ENCODE peak calls at places on chromosome 1, in four cellular contexts. One of them, this sample, is unnamed.

GRCh38 chr1:154360288-154360687 is 35.0 kb downstream of the ATP8B2 start:
- DNase-seq in EL: no peak
- DNase-seq in mucosa of descending colon: no peak
- DNase-seq in COR-L47: no peak
- DNase-seq in this sample: no peak

GRCh38 chr1:23980725-23981063 is 567 bp upstream of the SRSF10 start:
- DNase-seq in EL: peak; percentile 72
- DNase-seq in COR-L47: no peak
- DNase-seq in mucosa of descending colon: peak; percentile 43
- DNase-seq in this sample: no peak

GRCh38 chr1:227728059-227728891 is 6.8 kb downstream of the JMJD4 start:
- DNase-seq in mucosa of descending colon: peak; percentile 89
- DNase-seq in COR-L47: peak; percentile 48
- DNase-seq in EL: peak; percentile 67
- DNase-seq in this sample: peak; percentile 87

GRCh38 chr1:30310966-30311742 is 412.2 kb downstream of the MATN1 start:
- DNase-seq in mucosa of descending colon: no peak
- DNase-seq in EL: no peak
- DNase-seq in COR-L47: no peak
- DNase-seq in this sample: no peak

GRCh38 chr1:11070876-11071275 is 11.1 kb upstream of the SRM start:
- DNase-seq in COR-L47: no peak
- DNase-seq in EL: no peak
- DNase-seq in mucosa of descending colon: no peak
- DNase-seq in this sample: no peak

GRCh38 chr1:116982319-116983004 is 19.1 kb upstream of the CD101 start:
- DNase-seq in COR-L47: no peak
- DNase-seq in mucosa of descending colon: peak; percentile 72
- DNase-seq in EL: no peak
- DNase-seq in this sample: peak; percentile 89

GRCh38 chr1:25616932-25617625 is 488 bp downstream of the MAN1C1 start:
- DNase-seq in mucosa of descending colon: peak; percentile 20
- DNase-seq in COR-L47: no peak
- DNase-seq in EL: no peak
- DNase-seq in this sample: no peak

GRCh38 chr1:53459321-53460175 is at the start of gene DMRTB1:
- DNase-seq in mucosa of descending colon: no peak
- DNase-seq in COR-L47: no peak
- DNase-seq in EL: no peak
- DNase-seq in this sample: no peak

GRCh38 chr1:27727126-27727525 is 1.4 kb downstream of the FAM76A start:
- DNase-seq in EL: peak; percentile 26
- DNase-seq in COR-L47: no peak
- DNase-seq in mucosa of descending colon: no peak
- DNase-seq in this sample: no peak

This sample was measured in esophagus muscularis mucosa.